ENCODE peak calls at places on chromosomes 7 and 10, in seven cellular contexts. Q is foreskin fibroblast; A is colonic mucosa; E is central memory CD8-positive, alpha-beta T cell; B is MV-4-11; J is psoas muscle; L is GM06990. S is an unnamed sample.

GRCh38 chr10:21315321-21316220 is 209.9 kb downstream of the SKIDA1 start:
- DNase-seq in Q (peak; percentile 95), A (peak; percentile 21), E (no peak), B (no peak), J (peak; percentile 66), L (no peak), S (peak; percentile 77)

GRCh38 chr7:140841316-140841715 is 83.4 kb downstream of the BRAF start:
- DNase-seq in Q (no peak), A (no peak), E (no peak), B (peak; percentile 42), J (no peak), L (no peak), S (no peak)

GRCh38 chr7:84613411-84613810 is 418.8 kb upstream of the SEMA3A start:
- DNase-seq in Q (no peak), A (no peak), E (no peak), B (no peak), J (no peak), L (no peak), S (no peak)

GRCh38 chr10:113094114-113094486 is 144.1 kb downstream of the TCF7L2 start:
- DNase-seq in Q (peak; percentile 48), A (no peak), E (no peak), B (peak; percentile 99), J (no peak), L (peak; percentile 38), S (no peak)

GRCh38 chr7:30390872-30391646 is 87.5 kb downstream of the NOD1 start:
- DNase-seq in Q (no peak), A (no peak), E (no peak), B (no peak), J (no peak), L (no peak), S (no peak)

GRCh38 chr10:124728830-124729661 is 15.1 kb downstream of the FAM53B start:
- DNase-seq in Q (no peak), A (no peak), E (no peak), B (peak; percentile 55), J (no peak), L (no peak), S (peak; percentile 23)

GRCh38 chr10:31926154-31926553 is 2.5 kb downstream of the ARHGAP12 start:
- DNase-seq in Q (no peak), A (no peak), E (no peak), B (peak; percentile 42), J (no peak), L (no peak), S (no peak)

GRCh38 chr7:141115949-141116348 is 42.1 kb downstream of the TMEM178B start:
- DNase-seq in Q (no peak), A (no peak), E (no peak), B (no peak), J (no peak), L (no peak), S (no peak)

GRCh38 chr10:103745264-103746247 is 109.8 kb downstream of the SH3PXD2A start:
- DNase-seq in Q (peak; percentile 40), A (peak; percentile 47), E (no peak), B (peak; percentile 74), J (peak; percentile 56), L (no peak), S (no peak)

GRCh38 chr10:127069436-127069835 is 127.0 kb downstream of the INSYN2A start:
- DNase-seq in Q (no peak), A (no peak), E (no peak), B (no peak), J (no peak), L (no peak), S (no peak)

GRCh38 chr10:114328876-114329275 is 75.4 kb downstream of the AFAP1L2 start:
- DNase-seq in Q (no peak), A (no peak), E (no peak), B (no peak), J (no peak), L (no peak), S (no peak)

GRCh38 chr7:27185708-27186449 is 847 bp upstream of the HOXA11 start:
- DNase-seq in Q (no peak), A (no peak), E (no peak), B (no peak), J (no peak), L (no peak), S (no peak)

GRCh38 chr7:27147211-27148030 is at the start of gene HOXA6:
- DNase-seq in Q (no peak), A (peak; percentile 81), E (no peak), B (no peak), J (peak; percentile 91), L (no peak), S (no peak)

GRCh38 chr7:115340828-115341227 is 418.9 kb downstream of the MDFIC start:
- DNase-seq in Q (peak; percentile 87), A (no peak), E (no peak), B (no peak), J (no peak), L (no peak), S (no peak)

GRCh38 chr10:119368581-119368980 is 161.2 kb downstream of the GRK5 start:
- DNase-seq in Q (no peak), A (no peak), E (no peak), B (no peak), J (no peak), L (no peak), S (no peak)

GRCh38 chr10:43234471-43235041 is 32.3 kb downstream of the RASGEF1A start:
- DNase-seq in Q (no peak), A (no peak), E (no peak), B (no peak), J (peak; percentile 29), L (no peak), S (no peak)

GRCh38 chr7:70585071-70585470 is 546.9 kb upstream of the GALNT17 start:
- DNase-seq in Q (no peak), A (no peak), E (no peak), B (no peak), J (no peak), L (no peak), S (no peak)

GRCh38 chr10:80462277-80462985 is 8.3 kb downstream of the TSPAN14 start:
- DNase-seq in Q (peak; percentile 54), A (peak; percentile 35), E (no peak), B (no peak), J (no peak), L (no peak), S (no peak)

GRCh38 chr7:16067695-16068094 is 353.6 kb downstream of the CRPPA start:
- DNase-seq in Q (no peak), A (no peak), E (no peak), B (no peak), J (no peak), L (no peak), S (no peak)

GRCh38 chr10:98074315-98074911 is 44.0 kb upstream of the CRTAC1 start:
- DNase-seq in Q (peak; percentile 7), A (no peak), E (no peak), B (peak; percentile 6), J (no peak), L (no peak), S (no peak)

GRCh38 chr7:107505997-107506682 is 36.3 kb downstream of the GPR22 start:
- DNase-seq in Q (no peak), A (peak; percentile 81), E (no peak), B (peak; percentile 2), J (no peak), L (no peak), S (peak; percentile 14)

GRCh38 chr10:126387931-126388911 is at the start of gene ADAM12:
- DNase-seq in Q (peak; percentile 63), A (no peak), E (no peak), B (no peak), J (peak; percentile 69), L (peak; percentile 12), S (peak; percentile 13)

GRCh38 chr7:32290015-32290414 is 200.2 kb downstream of the LSM5 start:
- DNase-seq in Q (no peak), A (no peak), E (no peak), B (no peak), J (no peak), L (no peak), S (no peak)

GRCh38 chr7:117997862-117998825 is 124.9 kb upstream of the CTTNBP2 start:
- DNase-seq in Q (no peak), A (no peak), E (no peak), B (no peak), J (no peak), L (no peak), S (no peak)

S was measured in dermis microvascular lymphatic vessel endothelial cell.